ENCODE peak calls at places on chromosomes 16 and 17, in seven cellular contexts. U, T, J, V, G, F and N are unnamed samples.

GRCh38 chr17:6047966-6048365 is 22.2 kb upstream of the WSCD1 start:
- DNase-seq in U (no peak), T (no peak), J (no peak), V (peak), G (peak), F (no peak), N (no peak)

GRCh38 chr16:66475232-66475631 is 48.1 kb downstream of the BEAN1 start:
- DNase-seq in U (peak), T (no peak), J (no peak), V (no peak), G (no peak), F (no peak), N (peak)

GRCh38 chr17:2179615-2180295 is 123.8 kb downstream of the SMG6 start:
- DNase-seq in U (peak), T (peak), J (peak), V (peak), G (no peak), F (no peak), N (peak)

GRCh38 chr17:7541074-7541621 is 7.7 kb upstream of the TNFSF12 start:
- DNase-seq in U (no peak), T (no peak), J (no peak), V (no peak), G (no peak), F (no peak), N (no peak)

GRCh38 chr16:2708290-2708639 is 11.8 kb downstream of the PRSS27 start:
- DNase-seq in U (no peak), T (no peak), J (no peak), V (no peak), G (no peak), F (no peak), N (no peak)

GRCh38 chr17:1180958-1181768 is 1.4 kb upstream of the ABR start:
- DNase-seq in U (no peak), T (no peak), J (no peak), V (no peak), G (no peak), F (peak), N (no peak)

GRCh38 chr17:82200743-82201497 is 11.7 kb downstream of the CCDC57 start:
- DNase-seq in U (no peak), T (no peak), J (no peak), V (no peak), G (no peak), F (no peak), N (no peak)

GRCh38 chr16:11136600-11136999 is 119.4 kb downstream of the SOCS1 start:
- DNase-seq in U (no peak), T (no peak), J (no peak), V (peak), G (no peak), F (no peak), N (peak)

GRCh38 chr17:8976638-8977037 is 11.1 kb upstream of the PIK3R5 start:
- DNase-seq in U (no peak), T (no peak), J (no peak), V (no peak), G (no peak), F (no peak), N (no peak)

GRCh38 chr17:29593546-29594440 is 861 bp downstream of the ANKRD13B start:
- DNase-seq in U (no peak), T (no peak), J (peak), V (no peak), G (no peak), F (no peak), N (no peak)

GRCh38 chr16:50863673-50864144 is 121.8 kb downstream of the CYLD start:
- DNase-seq in U (peak), T (no peak), J (no peak), V (no peak), G (no peak), F (no peak), N (no peak)

GRCh38 chr16:49574826-49575225 is 201.2 kb downstream of the C16orf78 start:
- DNase-seq in U (no peak), T (no peak), J (no peak), V (no peak), G (no peak), F (no peak), N (no peak)

GRCh38 chr16:28212532-28212873 is 738 bp upstream of the XPO6 start:
- DNase-seq in U (no peak), T (no peak), J (peak), V (peak), G (no peak), F (no peak), N (no peak)

GRCh38 chr16:20441221-20441620 is 10.1 kb upstream of the ACSM2A start:
- DNase-seq in U (no peak), T (no peak), J (no peak), V (no peak), G (no peak), F (no peak), N (no peak)

GRCh38 chr17:21283482-21284318 is 811 bp upstream of the MAP2K3 start:
- DNase-seq in U (peak), T (no peak), J (peak), V (no peak), G (no peak), F (no peak), N (no peak)

GRCh38 chr17:4215882-4216411 is 47.8 kb downstream of the ANKFY1 start:
- DNase-seq in U (peak), T (no peak), J (no peak), V (no peak), G (no peak), F (no peak), N (no peak)

GRCh38 chr17:77405867-77406513 is 265.2 kb downstream of the SEC14L1 start:
- DNase-seq in U (no peak), T (no peak), J (no peak), V (no peak), G (no peak), F (peak), N (no peak)

GRCh38 chr16:89334988-89335802 is 117.7 kb downstream of the ZNF778 start:
- DNase-seq in U (no peak), T (no peak), J (no peak), V (no peak), G (no peak), F (no peak), N (no peak)

GRCh38 chr16:9007177-9007794 is 43.6 kb upstream of the USP7 start:
- DNase-seq in U (no peak), T (peak), J (peak), V (peak), G (no peak), F (no peak), N (no peak)

GRCh38 chr17:73317554-73318426 is 6.0 kb upstream of the CDC42EP4 start:
- DNase-seq in U (no peak), T (no peak), J (no peak), V (no peak), G (no peak), F (no peak), N (no peak)

GRCh38 chr17:59844884-59845594 is 47.7 kb downstream of the TUBD1 start:
- DNase-seq in U (peak), T (no peak), J (peak), V (peak), G (no peak), F (no peak), N (no peak)

DNA sequence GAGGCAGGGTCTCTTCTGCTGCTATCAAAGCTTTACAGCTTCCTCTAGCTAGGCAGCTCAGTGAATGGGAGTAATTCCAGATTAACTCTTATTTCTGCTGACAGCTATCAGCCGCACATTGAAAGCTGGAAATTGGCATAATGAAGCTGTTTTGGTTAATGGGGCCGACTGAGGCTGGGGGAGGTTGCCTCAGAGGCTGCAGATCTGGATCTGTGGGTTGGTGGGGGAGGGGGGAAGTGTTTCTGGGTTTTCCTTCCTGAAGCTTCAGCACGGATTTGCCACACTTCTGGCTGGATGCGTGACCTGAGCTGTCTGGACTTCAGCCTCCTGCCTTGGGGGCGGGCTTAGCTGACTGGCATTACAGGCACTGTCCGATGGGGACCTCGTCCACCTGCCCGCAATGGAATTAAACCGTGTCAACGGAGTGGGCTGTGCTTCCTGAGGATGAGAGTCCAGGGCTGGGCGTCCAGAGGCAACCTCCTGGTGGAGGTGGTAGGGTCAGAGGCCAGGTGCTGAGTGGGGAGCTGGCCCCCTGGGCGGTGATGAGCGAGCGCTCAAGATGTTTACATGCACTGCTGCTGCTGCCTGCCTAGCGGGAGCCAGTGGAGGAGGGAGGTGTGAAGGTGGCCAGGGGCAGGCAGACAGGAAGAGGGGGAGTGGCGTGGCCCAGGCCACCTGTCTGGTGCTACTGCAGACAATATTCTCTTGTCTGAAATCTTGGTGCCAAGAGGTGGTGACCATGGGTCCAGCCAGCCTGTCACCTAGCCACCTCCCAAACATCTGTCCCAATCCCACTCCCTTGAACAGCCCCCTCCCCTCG is 6.7 kb upstream of the ABCC3 start:
- DNase-seq in U (no peak), T (no peak), J (no peak), V (no peak), G (no peak), F (no peak), N (no peak)
- TF ChIP-seq CTCF in U (no peak), T (no peak), J (no peak), V (no peak), G (no peak), F (no peak), N (no peak)

GRCh38 chr17:16313159-16314090 is 39.8 kb downstream of the CENPV start:
- DNase-seq in U (no peak), T (peak), J (peak), V (no peak), G (no peak), F (no peak), N (no peak)
- TF ChIP-seq CTCF in U (no peak), T (no peak), J (no peak), V (no peak), G (no peak), F (no peak), N (no peak)

DNA sequence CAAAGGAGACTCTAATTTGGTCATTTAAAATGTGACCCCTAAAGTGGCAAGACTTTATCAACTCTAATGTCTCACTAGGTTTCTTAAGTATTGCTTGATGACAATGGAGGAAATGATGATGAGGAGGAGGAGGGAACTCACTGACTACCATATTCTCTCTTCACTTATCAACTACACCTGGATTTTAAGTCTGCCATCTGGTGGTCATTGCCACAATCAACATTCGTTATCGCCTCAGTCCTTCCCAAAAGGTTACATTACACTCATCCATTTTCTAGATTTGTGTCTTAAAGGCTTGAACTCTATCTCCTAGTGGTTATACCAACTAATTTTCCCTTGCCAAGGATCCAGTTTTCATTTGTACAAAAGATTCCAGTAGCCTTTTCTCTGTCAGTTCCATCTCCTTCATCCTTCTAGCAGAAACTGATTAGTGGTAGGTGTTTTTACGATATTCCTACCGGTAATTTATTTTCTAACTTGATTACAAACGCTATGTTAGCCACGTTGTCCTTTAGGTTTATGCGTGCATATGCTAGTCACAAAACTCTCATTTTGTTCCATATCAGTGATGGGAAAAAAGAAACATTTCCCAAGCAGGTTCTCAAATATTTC is 114.6 kb upstream of the NOG start:
- DNase-seq in U (no peak), T (no peak), J (peak), V (peak), G (no peak), F (no peak), N (no peak)
- TF ChIP-seq CTCF in U (no peak), T (peak), J (peak), V (peak), G (peak), F (no peak), N (peak)

GRCh38 chr16:77594057-77594456 is 128.3 kb upstream of the NUDT7 start:
- DNase-seq in U (no peak), T (no peak), J (no peak), V (no peak), G (no peak), F (no peak), N (no peak)
- TF ChIP-seq CTCF in U (no peak), T (no peak), J (no peak), V (no peak), G (no peak), F (no peak), N (no peak)

GRCh38 chr16:71479420-71479819 is 9.7 kb downstream of the ZNF19 start:
- DNase-seq in U (no peak), T (no peak), J (peak), V (no peak), G (no peak), F (no peak), N (no peak)
- TF ChIP-seq CTCF in U (no peak), T (peak), J (peak), V (peak), G (peak), F (no peak), N (peak)

DNA sequence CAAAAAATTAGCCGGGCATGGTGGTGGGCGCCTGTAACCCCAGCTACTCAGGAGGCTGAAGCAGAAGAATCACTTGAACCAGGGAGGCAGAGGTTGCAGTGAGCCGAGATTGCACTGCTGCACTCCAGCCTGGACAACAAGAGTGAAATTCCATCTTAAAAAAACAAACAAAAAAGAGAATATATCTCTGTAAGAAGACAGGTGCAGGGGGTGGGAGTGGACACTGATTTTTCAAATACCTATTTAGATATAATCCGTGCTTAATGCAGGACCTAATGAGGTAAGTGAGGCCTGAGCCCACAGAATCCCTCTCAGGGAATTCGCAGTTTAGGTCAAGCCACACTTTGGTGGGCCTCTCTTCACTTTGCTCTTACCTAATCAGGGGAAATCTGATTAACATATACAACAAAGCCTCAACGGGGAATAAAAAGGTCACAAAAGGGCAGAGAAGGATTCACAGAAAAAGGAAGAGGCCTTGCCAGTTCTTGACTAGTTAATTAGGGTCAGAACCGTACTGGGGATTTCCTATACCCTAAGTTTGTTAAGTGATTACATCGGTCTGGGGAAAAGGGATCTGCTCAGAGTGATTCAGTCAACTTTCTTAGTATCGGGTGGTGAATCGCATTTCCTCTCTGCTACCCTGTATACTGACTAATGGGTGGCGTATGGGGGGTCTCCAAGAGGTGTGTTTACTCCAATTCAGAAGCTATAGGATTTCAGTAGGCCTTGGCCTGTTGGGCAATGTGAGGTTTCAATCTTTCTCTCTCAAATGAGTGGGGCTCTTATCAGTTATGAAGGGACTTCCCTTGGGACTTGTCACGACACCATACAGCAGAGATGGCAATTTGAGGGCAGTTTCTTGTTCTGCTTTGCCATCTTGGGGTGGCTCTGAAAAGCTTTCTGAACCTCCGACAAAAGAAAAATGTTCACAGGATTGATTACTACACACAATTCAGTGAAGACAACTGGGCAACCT is 1.9 kb upstream of the NFAT5 start:
- DNase-seq in U (no peak), T (no peak), J (peak), V (no peak), G (no peak), F (peak), N (no peak)
- TF ChIP-seq CTCF in U (no peak), T (no peak), J (no peak), V (no peak), G (no peak), F (no peak), N (no peak)

GRCh38 chr17:57946798-57947358 is 8.3 kb downstream of the CUEDC1 start:
- DNase-seq in U (no peak), T (peak), J (peak), V (peak), G (no peak), F (peak), N (no peak)

GRCh38 chr17:57949649-57950048 is 5.6 kb downstream of the CUEDC1 start:
- DNase-seq in U (peak), T (no peak), J (no peak), V (peak), G (no peak), F (no peak), N (no peak)

GRCh38 chr17:57948169-57948554 is 7.0 kb downstream of the CUEDC1 start:
- DNase-seq in U (no peak), T (no peak), J (no peak), V (peak), G (no peak), F (no peak), N (no peak)

GRCh38 chr17:57947369-57947768 is 7.8 kb downstream of the CUEDC1 start:
- DNase-seq in U (no peak), T (no peak), J (no peak), V (no peak), G (no peak), F (no peak), N (no peak)

DNA sequence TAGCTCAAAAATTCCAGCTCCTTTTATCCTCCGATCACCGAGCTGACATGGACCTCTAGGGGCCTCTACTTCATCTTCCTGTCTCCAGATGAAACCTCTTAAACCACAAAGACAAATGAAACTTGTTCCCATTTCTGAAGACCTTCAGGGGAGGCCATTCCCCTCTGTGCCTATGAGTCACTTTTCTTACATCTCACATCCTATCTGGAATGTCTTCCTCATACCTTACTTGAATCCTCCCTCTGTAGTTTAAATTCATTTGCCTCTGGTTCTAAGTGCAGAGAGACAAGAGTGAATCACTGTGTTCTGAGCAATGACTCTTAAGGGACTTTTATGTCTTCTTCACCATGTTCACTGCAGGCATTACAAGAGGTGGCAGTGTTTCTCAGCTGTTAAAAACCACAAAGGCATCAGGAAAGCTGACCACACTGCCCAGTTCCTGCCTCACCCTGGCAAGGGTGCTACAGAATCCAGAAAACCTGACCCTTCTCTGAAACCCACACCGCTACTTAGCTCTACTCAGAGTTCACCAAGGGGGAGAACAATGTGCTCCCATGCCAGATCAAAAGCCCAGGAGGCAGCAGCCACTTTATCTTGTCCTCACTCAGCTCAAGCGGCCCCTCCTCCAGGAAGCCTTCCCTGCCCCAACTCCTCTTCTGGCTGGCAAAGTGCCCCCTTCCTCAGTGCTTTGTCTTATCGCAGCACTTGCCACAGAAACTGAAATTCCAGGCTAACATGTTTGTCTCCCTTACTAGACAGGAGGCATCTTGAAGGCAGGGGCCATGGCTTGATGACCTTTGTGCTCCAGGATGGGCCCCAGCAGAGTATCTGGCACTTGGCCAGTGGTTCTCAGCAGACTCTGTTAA is 6.4 kb downstream of the CUEDC1 start:
- DNase-seq in U (no peak), T (peak), J (peak), V (peak), G (peak), F (no peak), N (no peak)
- TF ChIP-seq CTCF in U (no peak), T (no peak), J (no peak), V (peak), G (no peak), F (no peak), N (peak)

DNA sequence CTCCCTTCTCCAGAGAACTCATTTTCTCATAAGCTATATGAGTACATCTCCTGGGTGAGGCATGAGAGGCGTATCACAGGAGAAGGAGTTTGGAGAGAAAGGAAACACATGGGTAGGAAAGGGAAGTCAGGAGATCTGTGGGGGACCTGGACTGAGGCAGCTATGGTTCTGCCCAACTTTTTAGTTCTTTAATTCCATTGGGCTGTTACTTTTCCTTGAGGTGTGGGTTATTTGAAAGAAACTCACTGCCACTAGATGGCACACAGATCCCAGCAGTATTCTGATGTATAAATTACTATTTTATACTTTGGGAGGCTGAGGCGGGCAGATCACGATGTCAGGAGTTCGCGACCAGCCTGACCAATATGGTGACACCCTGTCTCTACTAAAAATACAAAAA is 63.6 kb downstream of the NUP93 start:
- DNase-seq in U (no peak), T (no peak), J (peak), V (peak), G (no peak), F (no peak), N (no peak)
- TF ChIP-seq CTCF in U (no peak), T (peak), J (peak), V (peak), G (peak), F (no peak), N (peak)